ENCODE peak calls at places on chromosomes 2 and 18, in six cellular contexts. One of them, this sample, is unnamed.

GRCh38 chr2:31246184-31246852 is 12.4 kb downstream of the EHD3 start:
- DNase-seq in cardiac fibroblast: no peak
- DNase-seq in lung: no peak
- DNase-seq in upper lobe of right lung: no peak
- DNase-seq in AG04449: no peak
- DNase-seq in PC-3: no peak
- DNase-seq in this sample: peak; percentile 55

GRCh38 chr2:26008851-26009566 is 24.9 kb upstream of the RAB10 start:
- DNase-seq in PC-3: peak; percentile 95
- DNase-seq in cardiac fibroblast: peak; percentile 94
- DNase-seq in upper lobe of right lung: peak; percentile 69
- DNase-seq in lung: peak; percentile 78
- DNase-seq in AG04449: no peak
- DNase-seq in this sample: peak; percentile 94

GRCh38 chr2:66322481-66322880 is 112.4 kb upstream of the MEIS1 start:
- DNase-seq in cardiac fibroblast: no peak
- DNase-seq in PC-3: no peak
- DNase-seq in upper lobe of right lung: no peak
- DNase-seq in lung: no peak
- DNase-seq in AG04449: no peak
- DNase-seq in this sample: no peak

GRCh38 chr18:47912343-47912742 is 18.1 kb downstream of the SMAD2 start:
- DNase-seq in lung: no peak
- DNase-seq in PC-3: no peak
- DNase-seq in cardiac fibroblast: no peak
- DNase-seq in AG04449: no peak
- DNase-seq in upper lobe of right lung: no peak
- DNase-seq in this sample: no peak

GRCh38 chr2:99883356-99883867 is 259.0 kb downstream of the AFF3 start:
- DNase-seq in cardiac fibroblast: no peak
- DNase-seq in lung: no peak
- DNase-seq in PC-3: peak; percentile 30
- DNase-seq in upper lobe of right lung: no peak
- DNase-seq in AG04449: no peak
- DNase-seq in this sample: no peak

GRCh38 chr18:60889442-60889841 is 443.8 kb upstream of the CDH20 start:
- DNase-seq in PC-3: no peak
- DNase-seq in AG04449: no peak
- DNase-seq in cardiac fibroblast: no peak
- DNase-seq in lung: no peak
- DNase-seq in upper lobe of right lung: no peak
- DNase-seq in this sample: no peak

GRCh38 chr2:233081232-233081730 is 21.1 kb downstream of the INPP5D start:
- DNase-seq in cardiac fibroblast: no peak
- DNase-seq in lung: no peak
- DNase-seq in upper lobe of right lung: peak; percentile 48
- DNase-seq in PC-3: no peak
- DNase-seq in AG04449: no peak
- DNase-seq in this sample: no peak

GRCh38 chr18:77320960-77321559 is 71.4 kb downstream of the GALR1 start:
- DNase-seq in PC-3: no peak
- DNase-seq in upper lobe of right lung: no peak
- DNase-seq in lung: no peak
- DNase-seq in AG04449: no peak
- DNase-seq in cardiac fibroblast: peak; percentile 1
- DNase-seq in this sample: no peak

GRCh38 chr2:169716229-169716886 is 17.3 kb upstream of the KLHL23 start:
- DNase-seq in upper lobe of right lung: no peak
- DNase-seq in lung: no peak
- DNase-seq in PC-3: no peak
- DNase-seq in cardiac fibroblast: peak; percentile 54
- DNase-seq in AG04449: no peak
- DNase-seq in this sample: peak; percentile 87

GRCh38 chr18:50836521-50836957 is 16.7 kb upstream of the MRO start:
- DNase-seq in AG04449: no peak
- DNase-seq in cardiac fibroblast: peak; percentile 64
- DNase-seq in upper lobe of right lung: no peak
- DNase-seq in PC-3: peak; percentile 85
- DNase-seq in lung: peak; percentile 42
- DNase-seq in this sample: peak; percentile 46

GRCh38 chr2:131425191-131426021 is 50.5 kb upstream of the TUBA3D start:
- DNase-seq in lung: no peak
- DNase-seq in AG04449: no peak
- DNase-seq in cardiac fibroblast: no peak
- DNase-seq in PC-3: no peak
- DNase-seq in upper lobe of right lung: no peak
- DNase-seq in this sample: no peak

GRCh38 chr2:156784034-156784433 is 347.9 kb downstream of the GPD2 start:
- DNase-seq in cardiac fibroblast: no peak
- DNase-seq in lung: no peak
- DNase-seq in PC-3: no peak
- DNase-seq in AG04449: no peak
- DNase-seq in upper lobe of right lung: no peak
- DNase-seq in this sample: no peak

GRCh38 chr18:9081940-9082339 is 20.6 kb upstream of the NDUFV2 start:
- DNase-seq in PC-3: no peak
- DNase-seq in cardiac fibroblast: no peak
- DNase-seq in upper lobe of right lung: no peak
- DNase-seq in lung: no peak
- DNase-seq in AG04449: no peak
- DNase-seq in this sample: no peak

GRCh38 chr2:198717451-198717850 is 740.3 kb downstream of the SATB2 start:
- DNase-seq in AG04449: no peak
- DNase-seq in PC-3: no peak
- DNase-seq in upper lobe of right lung: no peak
- DNase-seq in cardiac fibroblast: no peak
- DNase-seq in lung: no peak
- DNase-seq in this sample: no peak
- TF ChIP-seq CTCF in AG04449: no peak
- TF ChIP-seq CTCF in PC-3: no peak
- TF ChIP-seq CTCF in upper lobe of right lung: no peak
- TF ChIP-seq CTCF in cardiac fibroblast: no peak
- TF ChIP-seq CTCF in lung: no peak
- TF ChIP-seq CTCF in this sample: no peak

DNA sequence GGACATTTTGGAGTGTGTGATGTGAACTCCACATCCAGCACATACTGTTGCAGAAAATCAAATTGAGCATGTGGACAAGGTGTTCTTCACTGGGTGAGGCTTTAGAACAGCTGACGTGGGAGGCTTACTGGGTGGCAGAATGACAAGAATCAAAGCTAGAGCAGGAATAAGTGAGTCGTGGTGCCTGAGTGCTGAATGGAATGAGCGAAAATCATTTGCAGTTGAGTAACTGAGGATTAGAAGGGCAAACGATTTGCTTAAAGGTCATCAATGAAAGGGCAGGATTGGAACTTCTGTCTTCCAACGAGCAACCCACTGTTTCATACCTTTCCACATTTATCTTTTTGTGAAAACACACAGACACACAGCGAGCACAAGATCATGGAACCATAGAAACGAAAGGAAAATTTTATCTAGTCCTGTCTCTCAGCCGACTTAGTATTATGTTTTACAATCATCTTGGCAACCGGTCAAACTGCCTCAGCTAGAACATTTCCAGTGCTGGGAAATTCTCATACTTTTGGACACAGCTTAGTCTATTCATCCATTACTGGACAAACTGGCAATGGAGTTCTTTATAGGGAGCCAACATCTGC is 7.2 kb upstream of the DAW1 start:
- DNase-seq in cardiac fibroblast: peak; percentile 85
- DNase-seq in AG04449: no peak
- DNase-seq in lung: no peak
- DNase-seq in PC-3: no peak
- DNase-seq in upper lobe of right lung: no peak
- DNase-seq in this sample: peak; percentile 68
- H3K4me3 ChIP-seq in cardiac fibroblast: peak overlapping the region; percentile 11
- H3K4me3 ChIP-seq in AG04449: no peak overlapping the region
- H3K4me3 ChIP-seq in lung: no peak overlapping the region
- H3K4me3 ChIP-seq in PC-3: no peak overlapping the region
- H3K4me3 ChIP-seq in upper lobe of right lung: no peak overlapping the region
- H3K4me3 ChIP-seq in this sample: no peak overlapping the region

GRCh38 chr2:205323929-205324328 is 358.4 kb upstream of the NRP2 start:
- DNase-seq in cardiac fibroblast: peak; percentile 32
- DNase-seq in AG04449: no peak
- DNase-seq in upper lobe of right lung: no peak
- DNase-seq in lung: no peak
- DNase-seq in PC-3: peak; percentile 54
- DNase-seq in this sample: peak; percentile 38
- TF ChIP-seq CTCF in cardiac fibroblast: peak; percentile 61
- TF ChIP-seq CTCF in AG04449: no peak
- TF ChIP-seq CTCF in upper lobe of right lung: peak; percentile 17
- TF ChIP-seq CTCF in lung: no peak
- TF ChIP-seq CTCF in PC-3: peak; percentile 65
- TF ChIP-seq CTCF in this sample: peak; percentile 35

GRCh38 chr2:39855856-39856255 is 76.8 kb upstream of the THUMPD2 start:
- DNase-seq in lung: no peak
- DNase-seq in upper lobe of right lung: no peak
- DNase-seq in cardiac fibroblast: no peak
- DNase-seq in AG04449: no peak
- DNase-seq in PC-3: peak; percentile 69
- DNase-seq in this sample: no peak

GRCh38 chr2:39851251-39851650 is 72.2 kb upstream of the THUMPD2 start:
- DNase-seq in AG04449: no peak
- DNase-seq in cardiac fibroblast: no peak
- DNase-seq in lung: no peak
- DNase-seq in PC-3: no peak
- DNase-seq in upper lobe of right lung: no peak
- DNase-seq in this sample: no peak

GRCh38 chr2:39849982-39850526 is 71.0 kb upstream of the THUMPD2 start:
- DNase-seq in lung: no peak
- DNase-seq in PC-3: peak; percentile 61
- DNase-seq in AG04449: no peak
- DNase-seq in upper lobe of right lung: no peak
- DNase-seq in cardiac fibroblast: no peak
- DNase-seq in this sample: no peak

DNA sequence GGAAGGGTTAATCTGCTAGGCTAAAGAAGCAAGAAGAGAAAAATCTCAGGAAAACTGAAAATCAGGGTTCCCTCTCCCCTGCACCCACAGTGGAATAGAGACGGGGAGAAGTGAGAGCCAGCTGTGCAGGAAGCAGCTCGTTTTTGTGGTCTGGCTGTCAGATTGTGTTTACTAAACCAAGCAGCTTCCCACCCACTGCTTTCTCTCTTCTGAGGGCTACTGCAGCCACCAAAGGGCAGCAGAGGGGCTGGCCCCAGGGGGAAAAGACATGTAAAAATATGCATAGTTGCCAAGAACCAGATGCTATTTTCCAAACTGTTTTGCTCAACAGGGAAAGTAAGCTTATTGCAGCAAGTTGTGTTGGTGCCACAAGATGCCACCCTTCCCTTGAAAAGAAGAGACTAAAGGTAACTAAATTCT is 72.6 kb upstream of the THUMPD2 start:
- DNase-seq in lung: no peak
- DNase-seq in PC-3: peak; percentile 28
- DNase-seq in upper lobe of right lung: no peak
- DNase-seq in AG04449: peak; percentile 21
- DNase-seq in cardiac fibroblast: peak; percentile 42
- DNase-seq in this sample: peak; percentile 29
- H3K4me3 ChIP-seq in lung: no peak overlapping the region
- H3K4me3 ChIP-seq in PC-3: no peak overlapping the region
- H3K4me3 ChIP-seq in upper lobe of right lung: no peak overlapping the region
- H3K4me3 ChIP-seq in AG04449: peak overlapping the region; percentile 20
- H3K4me3 ChIP-seq in cardiac fibroblast: no peak overlapping the region
- H3K4me3 ChIP-seq in this sample: no peak overlapping the region

GRCh38 chr18:79321625-79322024 is 74.1 kb upstream of the NFATC1 start:
- DNase-seq in cardiac fibroblast: peak; percentile 15
- DNase-seq in upper lobe of right lung: no peak
- DNase-seq in AG04449: no peak
- DNase-seq in lung: no peak
- DNase-seq in PC-3: no peak
- DNase-seq in this sample: peak; percentile 20

GRCh38 chr18:79318142-79318673 is 77.5 kb upstream of the NFATC1 start:
- DNase-seq in PC-3: no peak
- DNase-seq in upper lobe of right lung: no peak
- DNase-seq in lung: no peak
- DNase-seq in AG04449: no peak
- DNase-seq in cardiac fibroblast: no peak
- DNase-seq in this sample: no peak

GRCh38 chr18:79315589-79315988 is 80.1 kb upstream of the NFATC1 start:
- DNase-seq in PC-3: no peak
- DNase-seq in lung: no peak
- DNase-seq in cardiac fibroblast: no peak
- DNase-seq in AG04449: no peak
- DNase-seq in upper lobe of right lung: no peak
- DNase-seq in this sample: no peak

GRCh38 chr18:79320216-79320615 is 75.5 kb upstream of the NFATC1 start:
- DNase-seq in PC-3: no peak
- DNase-seq in cardiac fibroblast: no peak
- DNase-seq in upper lobe of right lung: no peak
- DNase-seq in AG04449: no peak
- DNase-seq in lung: no peak
- DNase-seq in this sample: no peak

GRCh38 chr18:79317718-79318117 is 78.0 kb upstream of the NFATC1 start:
- DNase-seq in AG04449: no peak
- DNase-seq in lung: no peak
- DNase-seq in PC-3: peak; percentile 17
- DNase-seq in upper lobe of right lung: no peak
- DNase-seq in cardiac fibroblast: no peak
- DNase-seq in this sample: no peak
- TF ChIP-seq CTCF in AG04449: no peak
- TF ChIP-seq CTCF in lung: no peak
- TF ChIP-seq CTCF in PC-3: no peak
- TF ChIP-seq CTCF in upper lobe of right lung: no peak
- TF ChIP-seq CTCF in cardiac fibroblast: no peak
- TF ChIP-seq CTCF in this sample: no peak

GRCh38 chr18:23503038-23503966 is at the start of gene RMC1:
- DNase-seq in upper lobe of right lung: peak; percentile 99
- DNase-seq in PC-3: peak; percentile 93
- DNase-seq in lung: peak; percentile 98
- DNase-seq in AG04449: peak; percentile 45
- DNase-seq in cardiac fibroblast: peak; percentile 92
- DNase-seq in this sample: peak; percentile 95
- H3K4me3 ChIP-seq in upper lobe of right lung: peak within 1 kb of the TSS; percentile 79
- H3K4me3 ChIP-seq in PC-3: peak within 1 kb of the TSS; percentile 85
- H3K4me3 ChIP-seq in lung: peak within 1 kb of the TSS; percentile 99
- H3K4me3 ChIP-seq in AG04449: peak within 1 kb of the TSS; percentile 83
- H3K4me3 ChIP-seq in cardiac fibroblast: peak within 1 kb of the TSS; percentile 91
- H3K4me3 ChIP-seq in this sample: peak within 1 kb of the TSS; percentile 85